ENCODE peak calls at places on chromosomes 5 and 9, in four cellular contexts. G is kidney tubule cell, E is RCC 7860, D is PC-3. N is an unnamed sample.

GRCh38 chr9:70291446-70291845 is 32.7 kb downstream of the SMC5 start:
- DNase-seq in G (no peak), E (no peak), D (peak; percentile 40), N (no peak)

GRCh38 chr5:136001531-136001930 is 27.3 kb upstream of the TGFBI start:
- DNase-seq in G (no peak), E (no peak), D (no peak), N (no peak)

GRCh38 chr9:95249986-95250385 is 67.5 kb downstream of the FANCC start:
- DNase-seq in G (no peak), E (no peak), D (no peak), N (no peak)

GRCh38 chr5:91293131-91293530 is 90.0 kb downstream of the ARRDC3 start:
- DNase-seq in G (peak; percentile 96), E (peak; percentile 86), D (no peak), N (no peak)

GRCh38 chr9:90303653-90304052 is 339.0 kb downstream of the DIRAS2 start:
- DNase-seq in G (no peak), E (no peak), D (no peak), N (no peak)

GRCh38 chr9:105150991-105151685 is 93.3 kb upstream of the SLC44A1 start:
- DNase-seq in G (peak; percentile 96), E (peak; percentile 97), D (peak; percentile 68), N (no peak)

GRCh38 chr5:163760498-163760897 is 255.1 kb downstream of the MAT2B start:
- DNase-seq in G (no peak), E (peak; percentile 22), D (peak; percentile 18), N (no peak)

GRCh38 chr9:121916008-121916407 is 177.1 kb downstream of the TTLL11 start:
- DNase-seq in G (peak; percentile 16), E (no peak), D (no peak), N (no peak)

GRCh38 chr5:165094782-165095181 is 1589.4 kb downstream of the MAT2B start:
- DNase-seq in G (no peak), E (no peak), D (no peak), N (no peak)

GRCh38 chr9:95970356-95970755 is 94.9 kb downstream of the ERCC6L2 start:
- DNase-seq in G (no peak), E (no peak), D (no peak), N (no peak)

GRCh38 chr5:9686211-9686610 is 56.1 kb upstream of the TAS2R1 start:
- DNase-seq in G (peak; percentile 59), E (peak; percentile 76), D (no peak), N (no peak)

GRCh38 chr5:79357401-79357800 is 121.5 kb downstream of the JMY start:
- DNase-seq in G (no peak), E (no peak), D (no peak), N (no peak)

GRCh38 chr9:95431286-95431685 is 85.5 kb downstream of the PTCH1 start:
- DNase-seq in G (no peak), E (no peak), D (no peak), N (no peak)

GRCh38 chr9:107142896-107143603 is 140.0 kb upstream of the RAD23B start:
- DNase-seq in G (no peak), E (no peak), D (no peak), N (no peak)

GRCh38 chr9:135252980-135253304 is 165.5 kb downstream of the OLFM1 start:
- DNase-seq in G (no peak), E (no peak), D (no peak), N (no peak)

GRCh38 chr5:160423025-160423554 is 1.4 kb downstream of the PTTG1 start:
- DNase-seq in G (peak; percentile 39), E (no peak), D (peak; percentile 46), N (no peak)

GRCh38 chr5:96432245-96433065 is 593 bp downstream of the PCSK1 start:
- DNase-seq in G (no peak), E (no peak), D (no peak), N (no peak)

GRCh38 chr9:68685770-68686169 is 19.3 kb upstream of the PIP5K1B start:
- DNase-seq in G (peak; percentile 20), E (no peak), D (peak; percentile 51), N (peak; percentile 52)

GRCh38 chr5:1885777-1886633 is 3.3 kb upstream of the IRX4 start:
- DNase-seq in G (no peak), E (no peak), D (no peak), N (no peak)

GRCh38 chr5:14705556-14705955 is 41.0 kb downstream of the OTULIN start:
- DNase-seq in G (no peak), E (no peak), D (no peak), N (no peak)

GRCh38 chr9:93589688-93590087 is 13.3 kb downstream of the PHF2 start:
- DNase-seq in G (peak; percentile 81), E (no peak), D (no peak), N (no peak)

GRCh38 chr5:77632526-77633268 is 5.8 kb downstream of the OTP start:
- DNase-seq in G (no peak), E (no peak), D (no peak), N (no peak)

GRCh38 chr9:4665357-4665756 is 923 bp downstream of the SPATA6L start:
- DNase-seq in G (peak; percentile 59), E (no peak), D (no peak), N (no peak)

GRCh38 chr5:119315516-119315949 is 40.3 kb upstream of the TNFAIP8 start:
- DNase-seq in G (peak; percentile 58), E (no peak), D (peak; percentile 44), N (peak; percentile 67)

GRCh38 chr5:67648201-67648671 is 451.6 kb upstream of the CD180 start:
- DNase-seq in G (peak; percentile 41), E (no peak), D (no peak), N (no peak)

GRCh38 chr9:89498845-89499480 is 1.1 kb upstream of the SEMA4D start:
- DNase-seq in G (no peak), E (no peak), D (no peak), N (peak; percentile 63)

N was measured in naive B cell.